ENCODE peak calls at places on chromosomes 11 and 22, in six cellular contexts. N is mesothelial cell of epicardium; B is stimulated activated CD4-positive, alpha-beta T cell treated with anti-CD3 and anti-CD28 coated beads, TNF-alpha, amount 100 ng/mL, for 1 hour; H is hypothalamus; F is nephron progenitor cell; V is AG08395. J is an unnamed sample.

GRCh38 chr11:8732748-8733241 is 50.2 kb downstream of the RPL27A start:
- DNase-seq in V (peak; percentile 90), B (no peak), H (peak; percentile 17), F (no peak), N (no peak), J (peak; percentile 56)

GRCh38 chr22:45092644-45093043 is 71.1 kb upstream of the NUP50 start:
- DNase-seq in N (no peak), B (no peak), H (no peak), V (no peak), F (no peak), J (no peak)

GRCh38 chr11:76160856-76161255 is 45.4 kb downstream of the WNT11 start:
- DNase-seq in B (no peak), F (no peak), H (no peak), V (no peak), N (no peak), J (no peak)

GRCh38 chr11:1817511-1817910 is 17.3 kb upstream of the SYT8 start:
- DNase-seq in V (no peak), H (no peak), F (no peak), B (no peak), N (no peak), J (no peak)

GRCh38 chr22:19723990-19724827 is 870 bp downstream of the GP1BB start:
- DNase-seq in H (no peak), N (peak; percentile 52), B (no peak), F (peak; percentile 78), V (no peak), J (no peak)

GRCh38 chr11:130478881-130479280 is 30.4 kb downstream of the ADAMTS15 start:
- DNase-seq in B (no peak), F (no peak), H (no peak), V (no peak), N (no peak), J (no peak)

GRCh38 chr11:109547356-109548027 is 125.5 kb downstream of the C11orf87 start:
- DNase-seq in B (no peak), F (no peak), H (no peak), N (no peak), V (peak; percentile 54), J (no peak)

GRCh38 chr22:29480512-29481264 is 670 bp downstream of the NEFH start:
- DNase-seq in F (peak; percentile 70), H (peak; percentile 53), B (no peak), V (no peak), N (peak; percentile 57), J (peak; percentile 90)

GRCh38 chr11:783581-784015 is 6.3 kb downstream of the CEND1 start:
- DNase-seq in V (peak; percentile 81), H (peak; percentile 74), B (no peak), N (peak; percentile 81), F (peak; percentile 88), J (peak; percentile 89)

GRCh38 chr11:73230931-73231330 is 12.8 kb downstream of the P2RY2 start:
- DNase-seq in F (peak; percentile 0), N (no peak), H (no peak), B (no peak), V (no peak), J (no peak)

GRCh38 chr11:406796-407650 is 7.8 kb downstream of the SIGIRR start:
- DNase-seq in F (peak; percentile 79), N (peak; percentile 70), H (peak; percentile 75), V (peak; percentile 89), B (peak; percentile 83), J (peak; percentile 94)

GRCh38 chr11:102267602-102268001 is 49.7 kb upstream of the BIRC3 start:
- DNase-seq in V (peak; percentile 69), F (no peak), H (no peak), B (no peak), N (no peak), J (no peak)

GRCh38 chr11:12110201-12110713 is at the start of gene MICAL2:
- DNase-seq in V (peak; percentile 97), H (peak; percentile 81), F (peak; percentile 93), N (peak; percentile 85), B (peak; percentile 36), J (peak; percentile 98)

GRCh38 chr11:86802601-86803051 is 2.3 kb downstream of the PRSS23 start:
- DNase-seq in H (no peak), B (no peak), F (no peak), N (no peak), V (peak; percentile 38), J (no peak)

GRCh38 chr11:126384449-126385070 is 29.1 kb downstream of the ST3GAL4 start:
- DNase-seq in V (no peak), H (no peak), N (no peak), B (no peak), F (no peak), J (no peak)

GRCh38 chr11:26618441-26618840 is 46.4 kb upstream of the MUC15 start:
- DNase-seq in F (no peak), B (no peak), V (no peak), H (no peak), N (no peak), J (no peak)

GRCh38 chr11:128334311-128335044 is 252.9 kb downstream of the ETS1 start:
- DNase-seq in N (no peak), H (no peak), V (no peak), B (no peak), F (no peak), J (no peak)

J was measured in upper lobe of left lung.